ENCODE peak calls at places on chromosomes 6 and 20, in four cellular contexts. One of them, this sample, is unnamed.

GRCh38 chr6:111759836-111760785 is 113.1 kb downstream of the FYN start:
- ATAC-seq in lower lobe of right lung: peak; percentile 61
- ATAC-seq in upper lobe of right lung: no peak
- ATAC-seq in pancreas: peak; percentile 36
- ATAC-seq in this sample: no peak

GRCh38 chr6:100451577-100451976 is 13.1 kb downstream of the SIM1 start:
- ATAC-seq in lower lobe of right lung: no peak
- ATAC-seq in upper lobe of right lung: no peak
- ATAC-seq in pancreas: no peak
- ATAC-seq in this sample: no peak

GRCh38 chr6:155188707-155189496 is 74.9 kb upstream of the CLDN20 start:
- ATAC-seq in lower lobe of right lung: peak; percentile 45
- ATAC-seq in upper lobe of right lung: no peak
- ATAC-seq in pancreas: peak; percentile 37
- ATAC-seq in this sample: no peak

GRCh38 chr6:2507016-2507415 is 243.7 kb downstream of the MYLK4 start:
- ATAC-seq in lower lobe of right lung: no peak
- ATAC-seq in upper lobe of right lung: no peak
- ATAC-seq in pancreas: no peak
- ATAC-seq in this sample: no peak

GRCh38 chr6:85472744-85473143 is 22.9 kb downstream of the NT5E start:
- ATAC-seq in lower lobe of right lung: no peak
- ATAC-seq in upper lobe of right lung: no peak
- ATAC-seq in pancreas: no peak
- ATAC-seq in this sample: no peak

GRCh38 chr20:45111799-45112471 is 3.0 kb downstream of the WFDC5 start:
- ATAC-seq in lower lobe of right lung: no peak
- ATAC-seq in upper lobe of right lung: peak; percentile 27
- ATAC-seq in pancreas: no peak
- ATAC-seq in this sample: no peak

GRCh38 chr6:25137497-25137896 is 141.7 kb upstream of the CARMIL1 start:
- ATAC-seq in lower lobe of right lung: peak; percentile 48
- ATAC-seq in upper lobe of right lung: peak; percentile 53
- ATAC-seq in pancreas: no peak
- ATAC-seq in this sample: no peak

GRCh38 chr6:34457747-34458462 is 8.0 kb upstream of the PACSIN1 start:
- ATAC-seq in lower lobe of right lung: no peak
- ATAC-seq in upper lobe of right lung: no peak
- ATAC-seq in pancreas: no peak
- ATAC-seq in this sample: peak; percentile 48

GRCh38 chr6:76814496-76815458 is 648.5 kb downstream of the HTR1B start:
- ATAC-seq in lower lobe of right lung: no peak
- ATAC-seq in upper lobe of right lung: no peak
- ATAC-seq in pancreas: peak; percentile 81
- ATAC-seq in this sample: no peak

GRCh38 chr6:80158478-80158989 is 52.1 kb downstream of the BCKDHB start:
- ATAC-seq in lower lobe of right lung: no peak
- ATAC-seq in upper lobe of right lung: no peak
- ATAC-seq in pancreas: no peak
- ATAC-seq in this sample: no peak

GRCh38 chr20:19909696-19910095 is 107.5 kb upstream of the NAA20 start:
- ATAC-seq in lower lobe of right lung: peak; percentile 63
- ATAC-seq in upper lobe of right lung: peak; percentile 82
- ATAC-seq in pancreas: peak; percentile 31
- ATAC-seq in this sample: peak; percentile 46

GRCh38 chr6:149246691-149247384 is 70.7 kb upstream of the TAB2 start:
- ATAC-seq in lower lobe of right lung: peak; percentile 71
- ATAC-seq in upper lobe of right lung: peak; percentile 83
- ATAC-seq in pancreas: no peak
- ATAC-seq in this sample: peak; percentile 42

GRCh38 chr20:59082077-59082740 is 39.6 kb upstream of the PRELID3B start:
- ATAC-seq in lower lobe of right lung: no peak
- ATAC-seq in upper lobe of right lung: no peak
- ATAC-seq in pancreas: no peak
- ATAC-seq in this sample: no peak

GRCh38 chr20:10718671-10719070 is 44.9 kb upstream of the JAG1 start:
- ATAC-seq in lower lobe of right lung: no peak
- ATAC-seq in upper lobe of right lung: no peak
- ATAC-seq in pancreas: no peak
- ATAC-seq in this sample: no peak

GRCh38 chr6:624979-625378 is 31.9 kb downstream of the HUS1B start:
- ATAC-seq in lower lobe of right lung: no peak
- ATAC-seq in upper lobe of right lung: peak; percentile 21
- ATAC-seq in pancreas: peak; percentile 24
- ATAC-seq in this sample: no peak

GRCh38 chr6:45351667-45352066 is 23.5 kb downstream of the RUNX2 start:
- ATAC-seq in lower lobe of right lung: no peak
- ATAC-seq in upper lobe of right lung: no peak
- ATAC-seq in pancreas: no peak
- ATAC-seq in this sample: no peak

GRCh38 chr6:46849361-46849690 is 56.1 kb downstream of the MEP1A start:
- ATAC-seq in lower lobe of right lung: peak; percentile 18
- ATAC-seq in upper lobe of right lung: no peak
- ATAC-seq in pancreas: no peak
- ATAC-seq in this sample: peak; percentile 17

GRCh38 chr20:57408131-57408530 is 16.9 kb downstream of the RBM38 start:
- ATAC-seq in lower lobe of right lung: no peak
- ATAC-seq in upper lobe of right lung: no peak
- ATAC-seq in pancreas: no peak
- ATAC-seq in this sample: no peak

GRCh38 chr6:15461127-15461944 is 201.5 kb downstream of the DTNBP1 start:
- ATAC-seq in lower lobe of right lung: no peak
- ATAC-seq in upper lobe of right lung: no peak
- ATAC-seq in pancreas: no peak
- ATAC-seq in this sample: peak; percentile 46

GRCh38 chr6:116066789-116067188 is 6.1 kb upstream of the FRK start:
- ATAC-seq in lower lobe of right lung: no peak
- ATAC-seq in upper lobe of right lung: no peak
- ATAC-seq in pancreas: no peak
- ATAC-seq in this sample: no peak

GRCh38 chr6:154582696-154583095 is 72.2 kb upstream of the CNKSR3 start:
- ATAC-seq in lower lobe of right lung: no peak
- ATAC-seq in upper lobe of right lung: no peak
- ATAC-seq in pancreas: no peak
- ATAC-seq in this sample: no peak

GRCh38 chr6:85685713-85686112 is 43.0 kb upstream of the SYNCRIP start:
- ATAC-seq in lower lobe of right lung: no peak
- ATAC-seq in upper lobe of right lung: no peak
- ATAC-seq in pancreas: no peak
- ATAC-seq in this sample: no peak

GRCh38 chr20:18722381-18722780 is 91.2 kb upstream of the SCP2D1 start:
- ATAC-seq in lower lobe of right lung: no peak
- ATAC-seq in upper lobe of right lung: no peak
- ATAC-seq in pancreas: no peak
- ATAC-seq in this sample: no peak

GRCh38 chr6:37600287-37600916 is 97.3 kb downstream of the MDGA1 start:
- ATAC-seq in lower lobe of right lung: no peak
- ATAC-seq in upper lobe of right lung: no peak
- ATAC-seq in pancreas: no peak
- ATAC-seq in this sample: no peak

GRCh38 chr20:58864346-58864745 is 11.8 kb downstream of the GNAS start:
- ATAC-seq in lower lobe of right lung: no peak
- ATAC-seq in upper lobe of right lung: no peak
- ATAC-seq in pancreas: no peak
- ATAC-seq in this sample: no peak

GRCh38 chr6:87807423-87807978 is 105.5 kb upstream of the AKIRIN2 start:
- ATAC-seq in lower lobe of right lung: no peak
- ATAC-seq in upper lobe of right lung: no peak
- ATAC-seq in pancreas: no peak
- ATAC-seq in this sample: no peak

GRCh38 chr6:54134934-54135333 is 23.7 kb downstream of the MLIP start:
- ATAC-seq in lower lobe of right lung: no peak
- ATAC-seq in upper lobe of right lung: no peak
- ATAC-seq in pancreas: no peak
- ATAC-seq in this sample: no peak

GRCh38 chr6:27545271-27546046 is 72.6 kb upstream of the ZNF184 start:
- ATAC-seq in lower lobe of right lung: no peak
- ATAC-seq in upper lobe of right lung: no peak
- ATAC-seq in pancreas: peak; percentile 15
- ATAC-seq in this sample: peak; percentile 22

GRCh38 chr6:8017705-8018104 is 46.5 kb downstream of the BLOC1S5 start:
- ATAC-seq in lower lobe of right lung: no peak
- ATAC-seq in upper lobe of right lung: no peak
- ATAC-seq in pancreas: no peak
- ATAC-seq in this sample: no peak

GRCh38 chr20:23666698-23667097 is 22.1 kb downstream of the CST4 start:
- ATAC-seq in lower lobe of right lung: no peak
- ATAC-seq in upper lobe of right lung: no peak
- ATAC-seq in pancreas: no peak
- ATAC-seq in this sample: no peak

GRCh38 chr20:36821964-36822437 is 48.4 kb upstream of the DSN1 start:
- ATAC-seq in lower lobe of right lung: no peak
- ATAC-seq in upper lobe of right lung: peak; percentile 46
- ATAC-seq in pancreas: no peak
- ATAC-seq in this sample: peak; percentile 46

GRCh38 chr20:20130399-20130798 is 78.1 kb downstream of the CFAP61 start:
- ATAC-seq in lower lobe of right lung: no peak
- ATAC-seq in upper lobe of right lung: no peak
- ATAC-seq in pancreas: no peak
- ATAC-seq in this sample: peak; percentile 35

GRCh38 chr6:34486106-34486740 is 20.3 kb downstream of the PACSIN1 start:
- ATAC-seq in lower lobe of right lung: no peak
- ATAC-seq in upper lobe of right lung: no peak
- ATAC-seq in pancreas: no peak
- ATAC-seq in this sample: no peak

GRCh38 chr6:44177691-44178423 is 19.2 kb downstream of the CAPN11 start:
- ATAC-seq in lower lobe of right lung: peak; percentile 71
- ATAC-seq in upper lobe of right lung: peak; percentile 71
- ATAC-seq in pancreas: peak; percentile 58
- ATAC-seq in this sample: peak; percentile 38

GRCh38 chr6:117655380-117655779 is 19.9 kb upstream of the NUS1 start:
- ATAC-seq in lower lobe of right lung: no peak
- ATAC-seq in upper lobe of right lung: no peak
- ATAC-seq in pancreas: no peak
- ATAC-seq in this sample: no peak

GRCh38 chr20:8935878-8936277 is 133.0 kb upstream of the PLCB4 start:
- ATAC-seq in lower lobe of right lung: no peak
- ATAC-seq in upper lobe of right lung: no peak
- ATAC-seq in pancreas: no peak
- ATAC-seq in this sample: no peak

GRCh38 chr6:15569035-15569995 is 93.5 kb downstream of the DTNBP1 start:
- ATAC-seq in lower lobe of right lung: no peak
- ATAC-seq in upper lobe of right lung: no peak
- ATAC-seq in pancreas: no peak
- ATAC-seq in this sample: no peak

GRCh38 chr20:9397928-9398327 is 116.5 kb upstream of the LAMP5 start:
- ATAC-seq in lower lobe of right lung: peak; percentile 66
- ATAC-seq in upper lobe of right lung: peak; percentile 90
- ATAC-seq in pancreas: peak; percentile 12
- ATAC-seq in this sample: no peak